ENCODE peak calls at places on chromosome 6, in six cellular contexts. One of them, this sample, is unnamed.

GRCh38 chr6:146312606-146313005 is 231.0 kb upstream of the RAB32 start:
- DNase-seq in epithelial cell of esophagus: peak
- DNase-seq in GM12878: no peak
- DNase-seq in progenitor cell of endocrine pancreas: no peak
- DNase-seq in fibroblast of lung: no peak
- DNase-seq in esophagus squamous epithelium: no peak
- DNase-seq in this sample: no peak

GRCh38 chr6:136378888-136379287 is 89.2 kb upstream of the BCLAF1 start:
- DNase-seq in epithelial cell of esophagus: peak
- DNase-seq in GM12878: no peak
- DNase-seq in progenitor cell of endocrine pancreas: no peak
- DNase-seq in fibroblast of lung: no peak
- DNase-seq in esophagus squamous epithelium: no peak
- DNase-seq in this sample: no peak

GRCh38 chr6:16769131-16769985 is 8.1 kb upstream of the ATXN1 start:
- DNase-seq in epithelial cell of esophagus: peak
- DNase-seq in GM12878: no peak
- DNase-seq in progenitor cell of endocrine pancreas: no peak
- DNase-seq in fibroblast of lung: peak
- DNase-seq in esophagus squamous epithelium: no peak
- DNase-seq in this sample: no peak

GRCh38 chr6:75855047-75855446 is 106.0 kb downstream of the MYO6 start:
- DNase-seq in epithelial cell of esophagus: peak
- DNase-seq in GM12878: no peak
- DNase-seq in progenitor cell of endocrine pancreas: no peak
- DNase-seq in fibroblast of lung: peak
- DNase-seq in esophagus squamous epithelium: no peak
- DNase-seq in this sample: no peak

GRCh38 chr6:11938285-11938890 is 73.7 kb upstream of the HIVEP1 start:
- DNase-seq in epithelial cell of esophagus: no peak
- DNase-seq in GM12878: no peak
- DNase-seq in progenitor cell of endocrine pancreas: no peak
- DNase-seq in fibroblast of lung: no peak
- DNase-seq in esophagus squamous epithelium: no peak
- DNase-seq in this sample: no peak

GRCh38 chr6:158042245-158042798 is 60.7 kb downstream of the SYNJ2 start:
- DNase-seq in epithelial cell of esophagus: peak
- DNase-seq in GM12878: no peak
- DNase-seq in progenitor cell of endocrine pancreas: no peak
- DNase-seq in fibroblast of lung: peak
- DNase-seq in esophagus squamous epithelium: no peak
- DNase-seq in this sample: no peak

GRCh38 chr6:142518126-142518525 is 216.3 kb downstream of the ADGRG6 start:
- DNase-seq in epithelial cell of esophagus: peak
- DNase-seq in GM12878: no peak
- DNase-seq in progenitor cell of endocrine pancreas: no peak
- DNase-seq in fibroblast of lung: no peak
- DNase-seq in esophagus squamous epithelium: no peak
- DNase-seq in this sample: peak

GRCh38 chr6:155224031-155224451 is 39.8 kb upstream of the CLDN20 start:
- DNase-seq in epithelial cell of esophagus: peak
- DNase-seq in GM12878: peak
- DNase-seq in progenitor cell of endocrine pancreas: no peak
- DNase-seq in fibroblast of lung: peak
- DNase-seq in esophagus squamous epithelium: no peak
- DNase-seq in this sample: no peak

GRCh38 chr6:34246563-34247391 is 2.0 kb downstream of the SMIM29 start:
- DNase-seq in epithelial cell of esophagus: peak
- DNase-seq in GM12878: no peak
- DNase-seq in progenitor cell of endocrine pancreas: no peak
- DNase-seq in fibroblast of lung: no peak
- DNase-seq in esophagus squamous epithelium: no peak
- DNase-seq in this sample: peak

GRCh38 chr6:164185342-164185920 is 770.9 kb downstream of the QKI start:
- DNase-seq in epithelial cell of esophagus: no peak
- DNase-seq in GM12878: no peak
- DNase-seq in progenitor cell of endocrine pancreas: no peak
- DNase-seq in fibroblast of lung: no peak
- DNase-seq in esophagus squamous epithelium: no peak
- DNase-seq in this sample: peak

GRCh38 chr6:148867851-148868250 is 121.0 kb downstream of the UST start:
- DNase-seq in epithelial cell of esophagus: peak
- DNase-seq in GM12878: no peak
- DNase-seq in progenitor cell of endocrine pancreas: no peak
- DNase-seq in fibroblast of lung: no peak
- DNase-seq in esophagus squamous epithelium: no peak
- DNase-seq in this sample: no peak

GRCh38 chr6:135054238-135054574 is 416 bp downstream of the HBS1L start:
- DNase-seq in epithelial cell of esophagus: no peak
- DNase-seq in GM12878: no peak
- DNase-seq in progenitor cell of endocrine pancreas: no peak
- DNase-seq in fibroblast of lung: no peak
- DNase-seq in esophagus squamous epithelium: no peak
- DNase-seq in this sample: no peak

GRCh38 chr6:106735828-106736227 is 106.5 kb downstream of the QRSL1 start:
- DNase-seq in epithelial cell of esophagus: no peak
- DNase-seq in GM12878: no peak
- DNase-seq in progenitor cell of endocrine pancreas: no peak
- DNase-seq in fibroblast of lung: no peak
- DNase-seq in esophagus squamous epithelium: no peak
- DNase-seq in this sample: no peak

GRCh38 chr6:73878403-73878802 is 182.4 kb downstream of the CD109 start:
- DNase-seq in epithelial cell of esophagus: no peak
- DNase-seq in GM12878: no peak
- DNase-seq in progenitor cell of endocrine pancreas: no peak
- DNase-seq in fibroblast of lung: no peak
- DNase-seq in esophagus squamous epithelium: no peak
- DNase-seq in this sample: no peak

GRCh38 chr6:142481466-142481865 is 179.7 kb downstream of the ADGRG6 start:
- DNase-seq in epithelial cell of esophagus: peak
- DNase-seq in GM12878: no peak
- DNase-seq in progenitor cell of endocrine pancreas: no peak
- DNase-seq in fibroblast of lung: no peak
- DNase-seq in esophagus squamous epithelium: no peak
- DNase-seq in this sample: no peak

GRCh38 chr6:39361657-39362486 is 39.4 kb upstream of the KCNK16 start:
- DNase-seq in epithelial cell of esophagus: peak
- DNase-seq in GM12878: no peak
- DNase-seq in progenitor cell of endocrine pancreas: peak
- DNase-seq in fibroblast of lung: peak
- DNase-seq in esophagus squamous epithelium: no peak
- DNase-seq in this sample: peak

GRCh38 chr6:162726997-162727346 is 594 bp downstream of the PRKN start:
- DNase-seq in epithelial cell of esophagus: peak
- DNase-seq in GM12878: no peak
- DNase-seq in progenitor cell of endocrine pancreas: no peak
- DNase-seq in fibroblast of lung: no peak
- DNase-seq in esophagus squamous epithelium: no peak
- DNase-seq in this sample: no peak

GRCh38 chr6:129215916-129216525 is 333.1 kb downstream of the LAMA2 start:
- DNase-seq in epithelial cell of esophagus: peak
- DNase-seq in GM12878: no peak
- DNase-seq in progenitor cell of endocrine pancreas: no peak
- DNase-seq in fibroblast of lung: no peak
- DNase-seq in esophagus squamous epithelium: no peak
- DNase-seq in this sample: no peak

GRCh38 chr6:693737-694038 is 749 bp upstream of the EXOC2 start:
- DNase-seq in epithelial cell of esophagus: no peak
- DNase-seq in GM12878: no peak
- DNase-seq in progenitor cell of endocrine pancreas: no peak
- DNase-seq in fibroblast of lung: no peak
- DNase-seq in esophagus squamous epithelium: no peak
- DNase-seq in this sample: no peak

GRCh38 chr6:105346052-105346451 is 56.8 kb downstream of the PREP start:
- DNase-seq in epithelial cell of esophagus: peak
- DNase-seq in GM12878: no peak
- DNase-seq in progenitor cell of endocrine pancreas: no peak
- DNase-seq in fibroblast of lung: peak
- DNase-seq in esophagus squamous epithelium: no peak
- DNase-seq in this sample: no peak

GRCh38 chr6:42978487-42978792 is 541 bp downstream of the PEX6 start:
- DNase-seq in epithelial cell of esophagus: no peak
- DNase-seq in GM12878: no peak
- DNase-seq in progenitor cell of endocrine pancreas: peak
- DNase-seq in fibroblast of lung: no peak
- DNase-seq in esophagus squamous epithelium: no peak
- DNase-seq in this sample: peak

GRCh38 chr6:106098383-106099234 is 12.5 kb downstream of the PRDM1 start:
- DNase-seq in epithelial cell of esophagus: peak
- DNase-seq in GM12878: peak
- DNase-seq in progenitor cell of endocrine pancreas: no peak
- DNase-seq in fibroblast of lung: peak
- DNase-seq in esophagus squamous epithelium: no peak
- DNase-seq in this sample: no peak

GRCh38 chr6:30091577-30092381 is 16.2 kb upstream of the RNF39 start:
- DNase-seq in epithelial cell of esophagus: peak
- DNase-seq in GM12878: no peak
- DNase-seq in progenitor cell of endocrine pancreas: no peak
- DNase-seq in fibroblast of lung: peak
- DNase-seq in esophagus squamous epithelium: no peak
- DNase-seq in this sample: no peak

GRCh38 chr6:132072831-132073230 is 121.7 kb upstream of the CCN2 start:
- DNase-seq in epithelial cell of esophagus: no peak
- DNase-seq in GM12878: no peak
- DNase-seq in progenitor cell of endocrine pancreas: no peak
- DNase-seq in fibroblast of lung: no peak
- DNase-seq in esophagus squamous epithelium: no peak
- DNase-seq in this sample: no peak

GRCh38 chr6:53984163-53984562 is 127.1 kb upstream of the MLIP start:
- DNase-seq in epithelial cell of esophagus: peak
- DNase-seq in GM12878: no peak
- DNase-seq in progenitor cell of endocrine pancreas: no peak
- DNase-seq in fibroblast of lung: peak
- DNase-seq in esophagus squamous epithelium: no peak
- DNase-seq in this sample: no peak

GRCh38 chr6:40721252-40721936 is 134.2 kb upstream of the LRFN2 start:
- DNase-seq in epithelial cell of esophagus: no peak
- DNase-seq in GM12878: no peak
- DNase-seq in progenitor cell of endocrine pancreas: no peak
- DNase-seq in fibroblast of lung: no peak
- DNase-seq in esophagus squamous epithelium: no peak
- DNase-seq in this sample: no peak

DNA sequence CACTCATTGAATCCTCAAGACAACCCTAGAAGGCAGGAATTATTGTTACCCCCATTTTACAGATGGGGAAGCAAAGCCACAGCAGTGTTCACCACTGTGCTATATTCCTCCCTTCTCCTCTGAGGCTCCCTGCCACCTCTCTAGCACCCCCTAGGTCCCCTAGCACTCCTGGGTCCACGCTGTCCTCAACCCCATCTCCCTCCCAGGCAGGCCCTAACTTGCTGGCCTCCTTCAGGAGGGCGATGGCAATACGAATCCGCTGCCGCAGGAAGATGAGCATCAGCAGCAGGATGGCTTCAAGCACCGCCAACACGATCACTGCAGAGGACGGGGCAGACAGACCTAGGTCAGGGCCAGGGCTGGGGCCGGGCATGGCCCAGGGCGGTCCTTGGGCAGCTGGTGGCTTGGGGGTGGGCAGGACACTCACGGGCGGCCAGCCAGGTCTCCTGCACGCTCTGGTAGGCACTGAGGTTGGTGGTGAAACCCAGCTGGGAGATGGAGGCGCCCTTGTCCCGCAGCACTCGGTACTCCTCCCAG is 7.8 kb upstream of the NEU1 start:
- DNase-seq in epithelial cell of esophagus: no peak
- DNase-seq in GM12878: no peak
- DNase-seq in progenitor cell of endocrine pancreas: no peak
- DNase-seq in fibroblast of lung: no peak
- DNase-seq in esophagus squamous epithelium: no peak
- DNase-seq in this sample: no peak
- TF ChIP-seq CTCF in epithelial cell of esophagus: peak
- TF ChIP-seq CTCF in GM12878: peak
- TF ChIP-seq CTCF in progenitor cell of endocrine pancreas: no peak
- TF ChIP-seq CTCF in fibroblast of lung: peak
- TF ChIP-seq CTCF in esophagus squamous epithelium: no peak
- TF ChIP-seq CTCF in this sample: no peak

GRCh38 chr6:116682334-116682712 is 1.3 kb downstream of the KPNA5 start:
- DNase-seq in epithelial cell of esophagus: peak
- DNase-seq in GM12878: peak
- DNase-seq in progenitor cell of endocrine pancreas: no peak
- DNase-seq in fibroblast of lung: peak
- DNase-seq in esophagus squamous epithelium: no peak
- DNase-seq in this sample: no peak

GRCh38 chr6:116685437-116685993 is 4.5 kb downstream of the KPNA5 start:
- DNase-seq in epithelial cell of esophagus: no peak
- DNase-seq in GM12878: no peak
- DNase-seq in progenitor cell of endocrine pancreas: no peak
- DNase-seq in fibroblast of lung: peak
- DNase-seq in esophagus squamous epithelium: no peak
- DNase-seq in this sample: no peak

GRCh38 chr6:116676021-116676420 is 5.0 kb upstream of the KPNA5 start:
- DNase-seq in epithelial cell of esophagus: no peak
- DNase-seq in GM12878: no peak
- DNase-seq in progenitor cell of endocrine pancreas: no peak
- DNase-seq in fibroblast of lung: no peak
- DNase-seq in esophagus squamous epithelium: no peak
- DNase-seq in this sample: no peak

GRCh38 chr6:116680880-116681672 is at the start of gene KPNA5:
- DNase-seq in epithelial cell of esophagus: peak
- DNase-seq in GM12878: peak
- DNase-seq in progenitor cell of endocrine pancreas: peak
- DNase-seq in fibroblast of lung: peak
- DNase-seq in esophagus squamous epithelium: peak
- DNase-seq in this sample: peak
- TF ChIP-seq CTCF in epithelial cell of esophagus: no peak
- TF ChIP-seq CTCF in GM12878: no peak
- TF ChIP-seq CTCF in progenitor cell of endocrine pancreas: no peak
- TF ChIP-seq CTCF in fibroblast of lung: no peak
- TF ChIP-seq CTCF in esophagus squamous epithelium: no peak
- TF ChIP-seq CTCF in this sample: no peak

GRCh38 chr6:35419431-35419830 is 32.7 kb upstream of the FANCE start:
- DNase-seq in epithelial cell of esophagus: no peak
- DNase-seq in GM12878: no peak
- DNase-seq in progenitor cell of endocrine pancreas: no peak
- DNase-seq in fibroblast of lung: peak
- DNase-seq in esophagus squamous epithelium: no peak
- DNase-seq in this sample: no peak
- TF ChIP-seq CTCF in epithelial cell of esophagus: peak
- TF ChIP-seq CTCF in GM12878: no peak
- TF ChIP-seq CTCF in progenitor cell of endocrine pancreas: peak
- TF ChIP-seq CTCF in fibroblast of lung: peak
- TF ChIP-seq CTCF in esophagus squamous epithelium: no peak
- TF ChIP-seq CTCF in this sample: no peak

DNA sequence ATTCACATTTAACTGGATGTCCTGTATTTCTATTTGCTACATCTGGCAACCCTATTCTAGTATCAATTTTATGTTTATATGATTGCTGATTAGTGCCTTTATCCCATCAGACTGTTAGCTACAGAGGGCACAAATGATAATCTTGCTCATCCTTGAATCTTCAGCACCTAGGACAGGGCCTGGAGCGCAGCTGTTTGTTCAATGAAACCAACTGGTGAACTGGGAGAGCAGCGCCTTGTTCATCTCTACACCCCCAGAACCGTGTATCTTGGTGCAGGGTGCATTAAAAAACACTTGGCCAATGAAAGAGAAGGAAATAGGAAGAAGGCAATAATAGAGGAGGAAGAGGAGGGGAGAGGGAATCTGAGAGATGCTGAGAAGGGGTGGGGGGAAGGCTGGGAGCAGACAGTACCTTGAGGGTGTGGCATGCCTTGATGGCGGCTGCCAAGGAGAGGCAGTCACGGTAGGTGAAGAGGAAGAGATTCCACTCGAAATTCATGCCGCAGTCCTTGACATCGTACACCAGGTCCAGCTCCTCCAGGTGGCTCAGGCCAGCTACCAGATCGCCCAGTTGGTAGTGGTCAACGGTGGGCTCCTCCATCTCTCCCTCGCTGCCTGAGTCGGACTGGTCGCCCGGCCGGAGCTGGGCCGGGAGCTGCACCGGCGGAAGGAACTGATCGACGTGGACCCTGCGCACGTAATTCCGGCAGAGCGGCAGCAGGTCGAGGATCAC is 15.5 kb downstream of the TMEM151B start:
- DNase-seq in epithelial cell of esophagus: peak
- DNase-seq in GM12878: no peak
- DNase-seq in progenitor cell of endocrine pancreas: no peak
- DNase-seq in fibroblast of lung: no peak
- DNase-seq in esophagus squamous epithelium: no peak
- DNase-seq in this sample: no peak
- TF ChIP-seq CTCF in epithelial cell of esophagus: no peak
- TF ChIP-seq CTCF in GM12878: no peak
- TF ChIP-seq CTCF in progenitor cell of endocrine pancreas: no peak
- TF ChIP-seq CTCF in fibroblast of lung: no peak
- TF ChIP-seq CTCF in esophagus squamous epithelium: no peak
- TF ChIP-seq CTCF in this sample: no peak